ENCODE peak calls at places on chromosomes 1 and 21, in nine cellular contexts. U is NCI-H2081; P is right atrium auricular region; S is ACHN; T is amniotic stem cell; B is naive B cell; Q is CD8-positive, alpha-beta memory T cell; N is body of pancreas; E is renal cortical epithelial cell. O is an unnamed sample.

GRCh38 chr1:33186936-33187335 is 5.1 kb upstream of the TRIM62 start:
- DNase-seq in B (no peak), U (no peak), Q (no peak), S (no peak), P (no peak), E (no peak), N (no peak), T (no peak), O (no peak)

GRCh38 chr1:246724725-246725095 is 501 bp downstream of the SCCPDH start:
- DNase-seq in T (no peak), P (no peak), S (peak; percentile 58), B (no peak), Q (no peak), E (no peak), N (no peak), U (peak; percentile 46), O (peak; percentile 48)

GRCh38 chr1:91891486-91891885 is 5.5 kb upstream of the TGFBR3 start:
- DNase-seq in T (no peak), N (no peak), S (no peak), Q (no peak), B (no peak), P (no peak), U (no peak), E (no peak), O (no peak)

GRCh38 chr1:246801241-246802020 is 77.2 kb downstream of the SCCPDH start:
- DNase-seq in N (no peak), B (no peak), S (no peak), P (no peak), T (no peak), Q (no peak), E (no peak), U (no peak), O (no peak)

GRCh38 chr1:110555807-110556470 is 37.0 kb upstream of the KCNA10 start:
- DNase-seq in B (no peak), U (no peak), E (no peak), P (no peak), Q (no peak), S (no peak), N (peak; percentile 32), T (no peak), O (no peak)

GRCh38 chr1:71785470-71785869 is 496.9 kb downstream of the NEGR1 start:
- DNase-seq in S (peak; percentile 2), U (no peak), Q (no peak), T (no peak), E (peak; percentile 85), N (peak; percentile 23), P (no peak), B (no peak), O (no peak)

GRCh38 chr1:202213361-202214088 is 19.9 kb downstream of the LGR6 start:
- DNase-seq in U (no peak), Q (no peak), T (no peak), N (no peak), B (no peak), S (peak; percentile 70), P (no peak), E (no peak), O (peak; percentile 59)

GRCh38 chr1:87398644-87399043 is 70.0 kb downstream of the LMO4 start:
- DNase-seq in T (no peak), P (no peak), S (no peak), E (peak; percentile 27), Q (no peak), B (no peak), N (no peak), U (no peak), O (no peak)

GRCh38 chr1:20449736-20450311 is 36.2 kb downstream of the CAMK2N1 start:
- DNase-seq in S (no peak), U (no peak), N (no peak), T (no peak), B (no peak), E (no peak), Q (no peak), P (no peak), O (peak; percentile 34)

GRCh38 chr21:44840771-44841170 is 22.9 kb upstream of the SUMO3 start:
- DNase-seq in B (no peak), T (no peak), S (no peak), N (no peak), U (no peak), E (no peak), P (no peak), Q (no peak), O (no peak)

GRCh38 chr1:112257043-112257835 is 138.8 kb upstream of the CTTNBP2NL start:
- DNase-seq in N (no peak), P (no peak), U (no peak), Q (no peak), E (no peak), S (no peak), B (no peak), T (no peak), O (no peak)

GRCh38 chr1:101366513-101367215 is 129.8 kb downstream of the S1PR1 start:
- DNase-seq in B (no peak), P (no peak), E (peak; percentile 57), S (no peak), N (no peak), U (no peak), Q (no peak), T (no peak), O (no peak)

GRCh38 chr1:230518511-230518910 is 92.4 kb upstream of the PGBD5 start:
- DNase-seq in S (no peak), Q (no peak), T (no peak), U (no peak), B (no peak), P (no peak), N (no peak), E (no peak), O (no peak)

GRCh38 chr1:25458550-25459298 is 28.0 kb downstream of the MACO1 start:
- DNase-seq in Q (no peak), E (no peak), N (no peak), T (no peak), P (no peak), S (no peak), U (no peak), B (no peak), O (no peak)

GRCh38 chr21:46098303-46099141 is 610 bp downstream of the COL6A2 start:
- DNase-seq in N (peak; percentile 13), P (peak; percentile 57), S (no peak), E (no peak), U (no peak), B (no peak), T (no peak), Q (peak; percentile 25), O (no peak)

O was measured in A549.